ENCODE peak calls at places on chromosomes 4 and X, in four cellular contexts. One of them, this sample, is unnamed.
A peak's percentile ranks its signal among the peaks of the same experiment; 100 is the strongest.

GRCh38 chr4:1243451-1244080 is 5.4 kb downstream of the CTBP1 start:
- DNase-seq in mesendoderm: no peak
- DNase-seq in H1: no peak
- DNase-seq in IMR-90: no peak
- DNase-seq in this sample: peak; percentile 27

GRCh38 chr4:112253382-112254000 is 21.9 kb downstream of the AP1AR start:
- DNase-seq in mesendoderm: peak; percentile 32
- DNase-seq in H1: no peak
- DNase-seq in IMR-90: no peak
- DNase-seq in this sample: no peak

GRCh38 chr4:20652226-20652836 is 47.9 kb upstream of the PACRGL start:
- DNase-seq in mesendoderm: no peak
- DNase-seq in IMR-90: no peak
- DNase-seq in H1: no peak
- DNase-seq in this sample: no peak

GRCh38 chr4:128416921-128417320 is 129.3 kb upstream of the PGRMC2 start:
- DNase-seq in IMR-90: no peak
- DNase-seq in H1: no peak
- DNase-seq in mesendoderm: no peak
- DNase-seq in this sample: no peak

GRCh38 chr4:39616651-39617050 is 22.0 kb downstream of the SMIM14 start:
- DNase-seq in mesendoderm: peak; percentile 67
- DNase-seq in IMR-90: no peak
- DNase-seq in H1: no peak
- DNase-seq in this sample: no peak

GRCh38 chr4:154727540-154727939 is 16.3 kb upstream of the LRAT start:
- DNase-seq in mesendoderm: no peak
- DNase-seq in IMR-90: no peak
- DNase-seq in H1: no peak
- DNase-seq in this sample: no peak

GRCh38 chrX:110442631-110443030 is 84.0 kb downstream of the RTL9 start:
- DNase-seq in mesendoderm: peak; percentile 75
- DNase-seq in IMR-90: peak; percentile 11
- DNase-seq in H1: no peak
- DNase-seq in this sample: peak; percentile 71

GRCh38 chr4:148808416-148808815 is 366.2 kb upstream of the NR3C2 start:
- DNase-seq in IMR-90: peak; percentile 28
- DNase-seq in H1: no peak
- DNase-seq in mesendoderm: no peak
- DNase-seq in this sample: no peak

GRCh38 chr4:173005912-173006633 is 162.5 kb upstream of the GALNT7 start:
- DNase-seq in mesendoderm: no peak
- DNase-seq in H1: no peak
- DNase-seq in IMR-90: no peak
- DNase-seq in this sample: no peak

GRCh38 chrX:46485897-46486296 is 59.3 kb downstream of the ZNF674 start:
- DNase-seq in H1: no peak
- DNase-seq in mesendoderm: peak; percentile 26
- DNase-seq in IMR-90: no peak
- DNase-seq in this sample: peak; percentile 67

GRCh38 chrX:46308106-46308505 is 237.1 kb downstream of the ZNF674 start:
- DNase-seq in mesendoderm: no peak
- DNase-seq in IMR-90: no peak
- DNase-seq in H1: no peak
- DNase-seq in this sample: no peak

DNA sequence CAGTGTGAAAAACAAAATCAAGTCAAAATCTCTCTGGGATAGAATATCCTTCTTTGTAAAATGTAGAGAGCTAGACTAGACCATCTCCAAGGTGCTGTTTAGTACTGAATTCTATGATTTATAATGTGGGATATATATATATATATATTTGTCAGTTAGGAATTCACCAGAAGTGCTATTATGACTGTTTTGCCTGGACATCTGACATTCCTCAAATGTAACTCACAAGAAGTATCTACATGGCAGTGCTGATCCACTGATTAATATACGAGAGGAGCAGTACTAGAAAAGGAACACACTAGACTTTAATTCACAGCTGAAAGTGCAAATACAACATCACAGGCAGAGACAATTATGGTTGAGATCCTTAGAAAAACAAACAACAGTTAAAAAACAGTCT is 208.9 kb downstream of the GBA3 start:
- DNase-seq in H1: no peak
- DNase-seq in mesendoderm: no peak
- DNase-seq in IMR-90: no peak
- DNase-seq in this sample: no peak
- H4K5ac ChIP-seq in H1: no peak overlapping the region
- H4K5ac ChIP-seq in mesendoderm: no peak overlapping the region
- H4K5ac ChIP-seq in IMR-90: no peak overlapping the region
- H4K5ac ChIP-seq in this sample: no peak overlapping the region

DNA sequence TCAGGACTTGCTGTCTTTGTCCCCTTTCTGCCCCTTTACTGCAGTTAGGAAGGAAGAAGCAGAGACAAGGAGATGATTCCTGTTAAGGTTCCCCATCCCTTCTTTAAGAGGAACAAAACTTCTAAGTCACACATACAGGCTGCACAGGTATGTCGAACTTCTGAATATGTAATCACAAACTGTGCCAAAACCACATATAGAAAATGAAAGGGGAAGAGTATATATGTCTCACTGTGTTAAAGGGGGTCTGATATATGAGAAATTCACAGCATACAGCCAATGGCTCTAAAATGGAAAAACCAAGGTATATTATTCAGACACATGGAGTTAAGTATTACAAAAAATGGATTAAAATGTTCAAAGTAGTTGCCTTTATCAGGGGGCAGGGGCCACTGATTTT is 11.7 kb downstream of the CFAP97 start:
- DNase-seq in IMR-90: no peak
- DNase-seq in mesendoderm: no peak
- DNase-seq in H1: no peak
- DNase-seq in this sample: no peak
- H4K5ac ChIP-seq in IMR-90: no peak overlapping the region
- H4K5ac ChIP-seq in mesendoderm: no peak overlapping the region
- H4K5ac ChIP-seq in H1: no peak overlapping the region
- H4K5ac ChIP-seq in this sample: no peak overlapping the region

DNA sequence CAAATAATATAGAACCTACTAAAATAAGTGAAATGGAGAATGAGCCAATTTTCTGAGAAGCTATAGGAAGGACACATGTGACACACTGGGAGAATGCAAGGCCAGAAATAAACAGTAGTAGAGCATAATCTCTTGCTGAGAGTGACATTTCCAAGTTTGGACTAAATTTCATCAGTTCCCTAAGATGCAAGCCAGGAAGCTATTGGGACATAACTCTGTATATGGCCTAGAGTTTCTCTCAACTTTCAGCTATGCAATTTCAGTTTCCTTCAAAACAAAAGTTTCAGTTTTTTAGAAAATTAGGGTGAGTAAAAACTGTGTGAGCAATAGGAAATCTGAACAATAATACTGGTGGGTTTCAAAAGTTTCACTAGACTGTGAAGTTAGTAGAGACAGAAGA is 638.7 kb downstream of the PCDH18 start:
- DNase-seq in H1: no peak
- DNase-seq in IMR-90: no peak
- DNase-seq in mesendoderm: no peak
- DNase-seq in this sample: no peak
- H4K5ac ChIP-seq in H1: no peak overlapping the region
- H4K5ac ChIP-seq in IMR-90: no peak overlapping the region
- H4K5ac ChIP-seq in mesendoderm: no peak overlapping the region
- H4K5ac ChIP-seq in this sample: no peak overlapping the region

DNA sequence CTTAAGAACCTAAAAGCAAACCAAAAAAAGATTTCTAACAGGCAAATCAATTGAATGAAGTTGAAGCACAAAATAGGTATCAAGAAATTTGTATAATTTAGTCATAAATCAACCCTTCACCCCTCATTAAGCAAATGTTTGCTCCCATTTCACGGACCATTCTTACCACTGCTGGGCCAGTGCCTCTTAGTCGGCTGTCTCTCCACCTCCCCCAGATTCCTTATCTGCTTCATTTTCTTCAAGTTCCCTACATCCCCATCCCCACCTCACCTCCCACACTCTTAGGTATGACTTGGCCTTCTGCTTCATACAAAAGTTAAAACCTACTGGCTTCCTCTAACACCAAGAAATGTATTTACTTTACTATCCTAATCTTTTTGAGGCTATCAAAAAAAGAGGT is 11.8 kb downstream of the AASDH start:
- DNase-seq in mesendoderm: no peak
- DNase-seq in H1: no peak
- DNase-seq in IMR-90: no peak
- DNase-seq in this sample: no peak
- H4K5ac ChIP-seq in mesendoderm: no peak overlapping the region
- H4K5ac ChIP-seq in H1: no peak overlapping the region
- H4K5ac ChIP-seq in IMR-90: no peak overlapping the region
- H4K5ac ChIP-seq in this sample: no peak overlapping the region

GRCh38 chrX:41312786-41313185 is 21.2 kb upstream of the DDX3X start:
- DNase-seq in IMR-90: no peak
- DNase-seq in mesendoderm: no peak
- DNase-seq in H1: no peak
- DNase-seq in this sample: no peak

GRCh38 chrX:41313419-41313818 is 20.5 kb upstream of the DDX3X start:
- DNase-seq in IMR-90: peak; percentile 94
- DNase-seq in H1: no peak
- DNase-seq in mesendoderm: no peak
- DNase-seq in this sample: no peak

GRCh38 chrX:41314204-41314603 is 19.8 kb upstream of the DDX3X start:
- DNase-seq in mesendoderm: no peak
- DNase-seq in H1: no peak
- DNase-seq in IMR-90: no peak
- DNase-seq in this sample: no peak

GRCh38 chrX:41320393-41320792 is 13.6 kb upstream of the DDX3X start:
- DNase-seq in IMR-90: no peak
- DNase-seq in mesendoderm: no peak
- DNase-seq in H1: no peak
- DNase-seq in this sample: no peak

GRCh38 chrX:41317487-41318208 is 16.3 kb upstream of the DDX3X start:
- DNase-seq in IMR-90: no peak
- DNase-seq in H1: no peak
- DNase-seq in mesendoderm: no peak
- DNase-seq in this sample: no peak
- H4K5ac ChIP-seq in IMR-90: peak overlapping the region; percentile 16
- H4K5ac ChIP-seq in H1: no peak overlapping the region
- H4K5ac ChIP-seq in mesendoderm: no peak overlapping the region
- H4K5ac ChIP-seq in this sample: no peak overlapping the region

DNA sequence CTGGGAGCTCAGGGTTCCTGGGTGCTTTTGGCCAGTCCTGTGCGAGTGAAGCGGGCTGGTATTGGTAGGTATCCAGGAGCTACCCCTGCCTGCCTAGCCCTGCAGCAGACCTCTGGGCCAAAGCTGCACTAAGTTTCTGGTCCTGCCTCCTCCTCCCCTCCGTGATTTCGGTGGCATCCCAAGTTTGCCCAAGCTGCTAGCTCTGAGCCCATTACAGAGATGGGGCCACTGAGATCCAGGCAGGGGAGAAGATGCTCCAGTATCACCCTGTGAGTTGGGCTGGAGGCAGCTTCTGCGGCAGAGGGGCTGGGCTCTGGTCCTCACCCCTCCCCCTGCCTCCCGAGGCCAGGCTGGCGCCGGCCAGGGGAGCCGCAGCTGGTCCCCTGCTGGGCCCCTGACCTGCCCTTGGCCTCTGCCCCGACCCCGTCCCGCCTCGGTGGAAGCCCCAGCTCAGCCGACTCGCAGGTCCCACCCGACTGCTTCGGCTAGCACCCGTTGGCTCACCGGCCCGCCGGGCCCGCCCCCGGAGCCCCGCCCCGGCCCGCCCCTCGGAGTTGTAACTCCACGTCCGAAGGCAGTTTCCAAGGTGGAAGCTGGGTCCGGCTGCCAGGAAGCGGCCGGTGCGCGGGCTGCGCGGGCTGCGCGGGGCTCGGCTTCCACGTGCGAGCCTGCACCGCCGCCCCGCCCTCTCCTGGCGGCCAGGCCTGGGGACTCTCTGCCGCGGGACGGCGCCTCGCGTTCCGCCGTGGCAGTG is at the start of gene DUSP9:
- DNase-seq in IMR-90: no peak
- DNase-seq in mesendoderm: peak; percentile 67
- DNase-seq in H1: no peak
- DNase-seq in this sample: peak; percentile 80
- H4K5ac ChIP-seq in IMR-90: no peak within 1 kb of the TSS
- H4K5ac ChIP-seq in mesendoderm: no peak within 1 kb of the TSS
- H4K5ac ChIP-seq in H1: no peak within 1 kb of the TSS
- H4K5ac ChIP-seq in this sample: no peak within 1 kb of the TSS

GRCh38 chr4:107317596-107317995 is 281.5 kb upstream of the DKK2 start:
- DNase-seq in H1: no peak
- DNase-seq in IMR-90: no peak
- DNase-seq in mesendoderm: no peak
- DNase-seq in this sample: no peak

GRCh38 chr4:107318078-107318477 is 282.0 kb upstream of the DKK2 start:
- DNase-seq in mesendoderm: no peak
- DNase-seq in IMR-90: no peak
- DNase-seq in H1: no peak
- DNase-seq in this sample: no peak

GRCh38 chr4:107312366-107312765 is 276.3 kb upstream of the DKK2 start:
- DNase-seq in IMR-90: peak; percentile 21
- DNase-seq in H1: no peak
- DNase-seq in mesendoderm: no peak
- DNase-seq in this sample: no peak

GRCh38 chr4:107314156-107314555 is 278.0 kb upstream of the DKK2 start:
- DNase-seq in H1: no peak
- DNase-seq in mesendoderm: no peak
- DNase-seq in IMR-90: no peak
- DNase-seq in this sample: no peak

GRCh38 chr4:107315584-107315983 is 279.5 kb upstream of the DKK2 start:
- DNase-seq in IMR-90: no peak
- DNase-seq in H1: no peak
- DNase-seq in mesendoderm: no peak
- DNase-seq in this sample: no peak
- H4K5ac ChIP-seq in IMR-90: no peak overlapping the region
- H4K5ac ChIP-seq in H1: no peak overlapping the region
- H4K5ac ChIP-seq in mesendoderm: no peak overlapping the region
- H4K5ac ChIP-seq in this sample: no peak overlapping the region